ENCODE peak calls at places on chromosome 17, in four cellular contexts. F, U, R and P are unnamed samples.

GRCh38 chr17:81365601-81366585 is 29.4 kb upstream of the BAHCC1 start:
- DNase-seq in F (no peak), U (peak), R (peak), P (no peak)

GRCh38 chr17:66967867-66968543 is 3.5 kb downstream of the CACNG4 start:
- DNase-seq in F (no peak), U (no peak), R (no peak), P (no peak)

GRCh38 chr17:79369001-79369400 is 241.8 kb downstream of the RBFOX3 start:
- DNase-seq in F (no peak), U (no peak), R (no peak), P (no peak)

GRCh38 chr17:62627904-62628603 is 584 bp downstream of the MRC2 start:
- DNase-seq in F (no peak), U (no peak), R (no peak), P (peak)

GRCh38 chr17:32310927-32311568 is 30.9 kb downstream of the C17orf75 start:
- DNase-seq in F (no peak), U (no peak), R (no peak), P (no peak)

GRCh38 chr17:81518785-81519283 is 6.2 kb upstream of the ACTG1 start:
- DNase-seq in F (no peak), U (no peak), R (no peak), P (peak)

GRCh38 chr17:43125967-43126910 is 1.1 kb upstream of the BRCA1 start:
- DNase-seq in F (no peak), U (peak), R (no peak), P (peak)

GRCh38 chr17:4947411-4948165 is 742 bp downstream of the PFN1 start:
- DNase-seq in F (no peak), U (peak), R (no peak), P (peak)

GRCh38 chr17:68290268-68290954 is 516 bp downstream of the SLC16A6 start:
- DNase-seq in F (no peak), U (no peak), R (no peak), P (no peak)

GRCh38 chr17:81332949-81333570 is 38.0 kb upstream of the SLC38A10 start:
- DNase-seq in F (no peak), U (no peak), R (no peak), P (no peak)

GRCh38 chr17:82786427-82786826 is 34.6 kb downstream of the TBCD start:
- DNase-seq in F (no peak), U (no peak), R (no peak), P (no peak)

GRCh38 chr17:70622382-70623260 is 453.3 kb downstream of the KCNJ2 start:
- DNase-seq in F (peak), U (no peak), R (no peak), P (peak)

GRCh38 chr17:77409282-77410161 is 268.8 kb downstream of the SEC14L1 start:
- DNase-seq in F (no peak), U (no peak), R (no peak), P (no peak)

GRCh38 chr17:63571632-63572310 is 21.5 kb downstream of the DCAF7 start:
- DNase-seq in F (no peak), U (peak), R (no peak), P (peak)

GRCh38 chr17:81651692-81652091 is 4.7 kb downstream of the PDE6G start:
- DNase-seq in F (no peak), U (peak), R (no peak), P (no peak)

GRCh38 chr17:34582185-34582900 is 3.0 kb downstream of the TMEM132E start:
- DNase-seq in F (no peak), U (no peak), R (no peak), P (no peak)

GRCh38 chr17:65930140-65930715 is 261.7 kb downstream of the CEP112 start:
- DNase-seq in F (no peak), U (no peak), R (no peak), P (no peak)

GRCh38 chr17:80743181-80743771 is 198.6 kb downstream of the RPTOR start:
- DNase-seq in F (no peak), U (no peak), R (no peak), P (no peak)

GRCh38 chr17:14316131-14316854 is 15.4 kb downstream of the HS3ST3B1 start:
- DNase-seq in F (no peak), U (peak), R (no peak), P (no peak)

GRCh38 chr17:78996781-78997201 is 12.8 kb downstream of the CANT1 start:
- DNase-seq in F (no peak), U (no peak), R (no peak), P (no peak)

GRCh38 chr17:7580631-7581554 is 1.5 kb downstream of the CD68 start:
- DNase-seq in F (no peak), U (no peak), R (no peak), P (no peak)

GRCh38 chr17:8046306-8046928 is 7.6 kb downstream of the ALOX15B start:
- DNase-seq in F (no peak), U (no peak), R (no peak), P (no peak)

GRCh38 chr17:40791808-40792436 is 7.8 kb downstream of the KRT28 start:
- DNase-seq in F (no peak), U (peak), R (no peak), P (no peak)

GRCh38 chr17:19335951-19336631 is 26.4 kb downstream of the B9D1 start:
- DNase-seq in F (no peak), U (no peak), R (no peak), P (no peak)

GRCh38 chr17:42832213-42832933 is 824 bp upstream of the PSME3 start:
- DNase-seq in F (no peak), U (peak), R (no peak), P (peak)

GRCh38 chr17:19288453-19288852 is 51.3 kb downstream of the EPN2 start:
- DNase-seq in F (peak), U (peak), R (no peak), P (no peak)

GRCh38 chr17:82287849-82288601 is 14.5 kb upstream of the CSNK1D start:
- DNase-seq in F (no peak), U (peak), R (no peak), P (peak)

GRCh38 chr17:44589316-44590071 is 32.2 kb downstream of the FZD2 start:
- DNase-seq in F (no peak), U (no peak), R (no peak), P (no peak)

GRCh38 chr17:31490991-31491793 is 99.7 kb downstream of the RAB11FIP4 start:
- DNase-seq in F (no peak), U (no peak), R (peak), P (no peak)

GRCh38 chr17:33284022-33284421 is 9.1 kb downstream of the ASIC2 start:
- DNase-seq in F (no peak), U (peak), R (no peak), P (no peak)

GRCh38 chr17:41098476-41098875 is 534 bp upstream of the KRTAP4-8 start:
- DNase-seq in F (no peak), U (no peak), R (no peak), P (no peak)

GRCh38 chr17:31598921-31599571 is 207.6 kb downstream of the RAB11FIP4 start:
- DNase-seq in F (no peak), U (peak), R (no peak), P (no peak)

GRCh38 chr17:57627591-57627990 is 117.5 kb downstream of the CCDC182 start:
- DNase-seq in F (no peak), U (no peak), R (no peak), P (no peak)

GRCh38 chr17:44144966-44145739 is 3.4 kb downstream of the HROB start:
- DNase-seq in F (no peak), U (no peak), R (no peak), P (no peak)

GRCh38 chr17:67854378-67854777 is 29.1 kb downstream of the BPTF start:
- DNase-seq in F (no peak), U (no peak), R (no peak), P (no peak)

GRCh38 chr17:44820631-44821196 is 9.4 kb downstream of the GJC1 start:
- DNase-seq in F (no peak), U (peak), R (no peak), P (no peak)

GRCh38 chr17:11241611-11242226 is 706 bp downstream of the SHISA6 start:
- DNase-seq in F (no peak), U (no peak), R (no peak), P (no peak)

GRCh38 chr17:55661359-55661758 is 61.3 kb downstream of the TMEM100 start:
- DNase-seq in F (no peak), U (no peak), R (no peak), P (no peak)

GRCh38 chr17:27546624-27547300 is 84.2 kb upstream of the LGALS9 start:
- DNase-seq in F (no peak), U (no peak), R (peak), P (no peak)

GRCh38 chr17:27543958-27544349 is 87.0 kb upstream of the LGALS9 start:
- DNase-seq in F (no peak), U (no peak), R (no peak), P (no peak)

GRCh38 chr17:27547301-27547683 is 83.7 kb upstream of the LGALS9 start:
- DNase-seq in F (no peak), U (no peak), R (no peak), P (peak)

GRCh38 chr17:27544350-27545131 is 86.4 kb upstream of the LGALS9 start:
- DNase-seq in F (no peak), U (no peak), R (peak), P (peak)

DNA sequence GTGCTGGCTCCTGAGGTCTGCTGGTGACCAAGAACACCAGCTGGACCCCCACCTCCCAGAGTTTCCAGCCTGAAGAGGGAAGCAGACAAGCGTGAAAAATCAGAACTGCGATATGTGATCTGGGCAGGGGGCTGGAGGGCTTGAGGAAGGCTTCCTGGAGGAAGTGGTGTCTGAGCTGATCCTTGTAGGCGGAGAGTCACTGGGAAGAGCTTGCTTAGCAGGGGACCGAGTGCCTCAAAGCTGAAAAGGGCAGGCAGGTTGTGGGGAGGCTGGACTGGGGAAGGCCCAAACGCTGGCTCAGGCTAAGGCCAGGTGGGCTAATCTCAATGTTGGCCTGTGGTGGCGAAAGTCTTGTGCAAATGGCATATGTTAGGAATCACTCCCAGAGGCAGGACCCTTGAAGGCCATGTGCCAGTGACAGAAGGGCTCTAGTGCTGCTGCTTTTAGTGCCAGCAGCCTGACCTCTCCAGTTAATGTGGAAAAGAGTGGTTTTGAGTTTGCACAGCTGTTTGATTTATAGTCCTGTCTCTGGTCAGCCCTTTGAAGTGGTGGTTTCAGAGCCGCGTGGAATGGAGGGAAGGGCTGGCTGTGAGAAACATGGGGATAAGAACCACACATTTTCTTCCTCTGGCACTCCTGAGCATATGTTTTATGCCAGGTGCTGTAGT is 85.3 kb upstream of the LGALS9 start:
- DNase-seq in F (no peak), U (no peak), R (no peak), P (no peak)
- TF ChIP-seq BRCA1 in F (no peak), U (no peak), R (no peak), P (no peak)

GRCh38 chr17:36525888-36526287 is 8.8 kb downstream of the MYO19 start:
- DNase-seq in F (no peak), U (no peak), R (no peak), P (no peak)
- TF ChIP-seq BRCA1 in F (no peak), U (no peak), R (no peak), P (no peak)

GRCh38 chr17:9837551-9838471 is 12.1 kb downstream of the GLP2R start:
- DNase-seq in F (no peak), U (no peak), R (no peak), P (no peak)
- TF ChIP-seq BRCA1 in F (no peak), U (no peak), R (no peak), P (no peak)

GRCh38 chr17:47850692-47851573 is at the start of gene SP6:
- DNase-seq in F (no peak), U (peak), R (no peak), P (peak)

GRCh38 chr17:47851764-47852112 is 775 bp upstream of the SP6 start:
- DNase-seq in F (no peak), U (no peak), R (no peak), P (peak)

GRCh38 chr17:47852113-47852949 is 1.4 kb upstream of the SP6 start:
- DNase-seq in F (no peak), U (no peak), R (no peak), P (peak)

GRCh38 chr17:47848198-47848513 is 2.8 kb downstream of the SP6 start:
- DNase-seq in F (no peak), U (no peak), R (no peak), P (no peak)

DNA sequence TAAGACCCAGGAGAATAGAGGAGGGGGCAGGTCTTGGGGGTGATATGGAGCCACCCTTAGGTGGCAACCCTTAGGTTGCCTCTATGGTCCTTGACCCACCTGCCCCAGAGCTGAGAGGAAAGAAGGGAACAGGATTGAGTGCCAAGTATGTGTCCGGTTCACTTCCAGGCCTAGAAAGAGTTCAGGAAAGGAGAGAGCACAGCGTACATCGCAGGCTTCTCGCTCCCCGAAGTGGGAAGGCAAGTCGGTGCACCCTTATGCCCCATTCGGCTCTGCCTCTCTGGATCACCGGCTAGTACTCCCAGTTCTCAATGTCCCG is 631 bp downstream of the SP6 start:
- DNase-seq in F (no peak), U (no peak), R (no peak), P (no peak)
- TF ChIP-seq BRCA1 in F (no peak), U (no peak), R (no peak), P (no peak)

DNA sequence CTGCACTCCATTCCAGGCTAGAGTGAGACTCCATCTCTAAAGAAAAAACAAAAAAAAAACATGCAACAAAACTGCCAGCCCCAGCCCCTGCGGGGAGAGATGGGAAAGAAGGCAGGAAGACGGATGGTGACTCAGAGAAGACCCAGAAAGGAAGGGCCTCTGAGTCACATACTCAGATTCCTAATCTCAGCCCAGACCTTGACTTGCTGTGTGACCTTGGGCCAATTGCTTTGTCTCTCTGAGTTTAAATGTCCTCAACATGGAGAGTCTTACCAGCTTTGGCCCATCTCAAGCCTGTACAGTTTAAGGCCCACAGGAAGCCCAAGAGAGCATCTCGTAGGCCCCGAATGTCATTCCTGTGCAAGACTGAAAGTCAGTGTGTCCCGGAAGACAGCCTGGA is 86.5 kb upstream of the LHX1 start:
- DNase-seq in F (no peak), U (no peak), R (no peak), P (no peak)
- TF ChIP-seq BRCA1 in F (no peak), U (no peak), R (no peak), P (no peak)

GRCh38 chr17:50634915-50635719 is 436 bp downstream of the ABCC3 start:
- DNase-seq in F (no peak), U (no peak), R (no peak), P (no peak)
- TF ChIP-seq BRCA1 in F (no peak), U (no peak), R (no peak), P (no peak)

DNA sequence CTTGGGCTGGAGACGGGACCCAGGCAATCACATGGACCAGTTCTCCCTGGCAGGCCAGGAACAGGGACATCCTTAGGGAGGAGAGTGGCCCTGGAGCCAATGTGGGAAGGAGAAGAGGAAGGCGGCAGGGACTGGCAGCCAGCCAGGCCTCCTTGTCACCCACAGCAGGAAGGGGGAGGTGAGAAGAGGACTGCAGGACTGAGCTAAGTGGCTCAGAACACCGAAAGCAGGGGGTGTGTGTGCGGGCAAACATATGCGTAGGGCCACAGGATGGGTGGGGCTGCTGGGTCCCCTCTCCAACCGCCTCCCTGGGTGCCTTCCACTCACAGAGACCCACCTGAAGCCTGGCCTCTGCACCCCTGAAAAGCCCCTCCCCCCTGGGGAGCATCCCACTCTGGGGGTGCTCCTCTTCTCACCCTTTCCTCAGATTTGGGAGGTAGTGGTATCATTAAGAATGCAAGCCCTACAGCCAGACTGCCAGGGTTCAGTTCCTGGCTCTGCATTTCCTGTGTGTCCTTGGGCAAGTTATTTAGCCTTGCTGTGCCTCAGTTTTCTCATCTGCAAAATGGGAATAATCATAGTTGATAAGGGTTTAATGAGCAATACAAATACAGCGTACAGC is 8.1 kb downstream of the PNMT start:
- DNase-seq in F (no peak), U (no peak), R (peak), P (peak)
- TF ChIP-seq BRCA1 in F (no peak), U (no peak), R (no peak), P (no peak)